ENCODE peak calls at places on chromosomes 5 and 9, in nine cellular contexts. P, E, X, G, D, C, T, M and U are unnamed samples.

GRCh38 chr9:13970018-13970417 is 343.9 kb downstream of the NFIB start:
- DNase-seq in P (no peak), E (no peak), X (no peak), G (no peak), D (no peak), C (no peak), T (no peak), M (no peak), U (no peak)

GRCh38 chr9:8857330-8858249 is 1058.0 kb upstream of the DMAC1 start:
- DNase-seq in P (peak), E (peak), X (peak), G (no peak), D (no peak), C (no peak), T (peak), M (peak), U (no peak)

GRCh38 chr9:113011911-113012381 is at the start of gene ZNF883:
- DNase-seq in P (peak), E (peak), X (peak), G (peak), D (peak), C (peak), T (peak), M (peak), U (peak)

GRCh38 chr5:73336366-73336765 is 112.2 kb downstream of the FOXD1 start:
- DNase-seq in P (no peak), E (no peak), X (peak), G (no peak), D (no peak), C (peak), T (no peak), M (no peak), U (no peak)

GRCh38 chr9:133585481-133586367 is 23.5 kb downstream of the FAM163B start:
- DNase-seq in P (no peak), E (no peak), X (no peak), G (no peak), D (no peak), C (no peak), T (no peak), M (no peak), U (no peak)

GRCh38 chr5:56310711-56311204 is 77.6 kb upstream of the ANKRD55 start:
- DNase-seq in P (no peak), E (no peak), X (peak), G (no peak), D (no peak), C (peak), T (no peak), M (no peak), U (no peak)

GRCh38 chr5:170638454-170639220 is 134.8 kb downstream of the KCNIP1 start:
- DNase-seq in P (no peak), E (peak), X (peak), G (peak), D (peak), C (peak), T (peak), M (peak), U (no peak)

GRCh38 chr9:100554935-100555401 is 22.9 kb upstream of the CAVIN4 start:
- DNase-seq in P (no peak), E (no peak), X (peak), G (no peak), D (no peak), C (peak), T (no peak), M (no peak), U (no peak)

GRCh38 chr5:17990168-17990567 is 355.9 kb downstream of the TAF11L14 start:
- DNase-seq in P (no peak), E (no peak), X (no peak), G (no peak), D (no peak), C (no peak), T (no peak), M (no peak), U (no peak)

GRCh38 chr5:171363846-171364245 is 23.8 kb upstream of the NPM1 start:
- DNase-seq in P (no peak), E (no peak), X (no peak), G (no peak), D (no peak), C (no peak), T (no peak), M (no peak), U (no peak)

GRCh38 chr5:151675956-151676712 is 10.6 kb downstream of the SPARC start:
- DNase-seq in P (no peak), E (no peak), X (peak), G (no peak), D (no peak), C (no peak), T (no peak), M (no peak), U (no peak)
- TF ChIP-seq CTCF in P (no peak), E (no peak), X (no peak), G (no peak), D (no peak), C (no peak), T (no peak), M (no peak), U (no peak)

GRCh38 chr5:142679744-142680143 is 6.1 kb downstream of the FGF1 start:
- DNase-seq in P (no peak), E (no peak), X (no peak), G (no peak), D (no peak), C (no peak), T (no peak), M (no peak), U (no peak)

GRCh38 chr5:142678615-142679014 is 7.3 kb downstream of the FGF1 start:
- DNase-seq in P (no peak), E (no peak), X (no peak), G (no peak), D (no peak), C (no peak), T (no peak), M (no peak), U (no peak)

GRCh38 chr5:142675211-142675599 is 10.7 kb downstream of the FGF1 start:
- DNase-seq in P (no peak), E (no peak), X (no peak), G (no peak), D (no peak), C (no peak), T (no peak), M (no peak), U (no peak)

GRCh38 chr5:142674438-142675210 is 11.3 kb downstream of the FGF1 start:
- DNase-seq in P (no peak), E (no peak), X (peak), G (peak), D (no peak), C (peak), T (no peak), M (no peak), U (peak)

GRCh38 chr5:142677212-142677611 is 8.7 kb downstream of the FGF1 start:
- DNase-seq in P (no peak), E (no peak), X (no peak), G (no peak), D (no peak), C (peak), T (no peak), M (no peak), U (no peak)
- TF ChIP-seq CTCF in P (no peak), E (no peak), X (no peak), G (no peak), D (no peak), C (no peak), T (no peak), M (no peak), U (no peak)

GRCh38 chr9:91200692-91201336 is 160.9 kb downstream of the AUH start:
- DNase-seq in P (no peak), E (no peak), X (no peak), G (no peak), D (no peak), C (no peak), T (no peak), M (no peak), U (no peak)

GRCh38 chr9:91197232-91198181 is 164.2 kb downstream of the AUH start:
- DNase-seq in P (peak), E (no peak), X (peak), G (peak), D (no peak), C (peak), T (no peak), M (no peak), U (peak)

GRCh38 chr9:91199739-91200497 is 161.8 kb downstream of the AUH start:
- DNase-seq in P (no peak), E (no peak), X (peak), G (no peak), D (no peak), C (no peak), T (no peak), M (no peak), U (no peak)

GRCh38 chr9:91196103-91196761 is 165.5 kb downstream of the AUH start:
- DNase-seq in P (no peak), E (no peak), X (no peak), G (no peak), D (no peak), C (no peak), T (no peak), M (no peak), U (no peak)

DNA sequence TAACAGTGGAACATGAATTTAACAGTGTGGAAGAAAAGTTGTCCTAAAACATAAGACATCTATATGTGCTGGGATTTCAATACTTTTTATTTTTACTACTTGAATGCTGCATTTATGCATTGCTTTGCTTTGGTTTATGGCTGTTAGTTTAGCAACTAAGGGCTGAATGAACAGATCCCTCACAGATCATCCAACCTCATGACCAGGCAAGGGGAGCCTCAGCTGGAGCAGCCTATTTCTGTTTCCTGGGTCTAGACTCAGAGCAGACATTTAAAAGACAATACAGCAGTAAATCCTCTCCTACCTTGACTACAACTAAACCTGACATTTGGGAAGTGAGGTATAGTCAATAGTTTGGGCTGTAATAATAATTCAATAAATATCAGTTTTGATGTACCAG is 163.3 kb downstream of the AUH start:
- DNase-seq in P (no peak), E (no peak), X (no peak), G (no peak), D (no peak), C (no peak), T (no peak), M (no peak), U (no peak)
- TF ChIP-seq CTCF in P (no peak), E (no peak), X (no peak), G (no peak), D (no peak), C (no peak), T (no peak), M (no peak), U (no peak)

DNA sequence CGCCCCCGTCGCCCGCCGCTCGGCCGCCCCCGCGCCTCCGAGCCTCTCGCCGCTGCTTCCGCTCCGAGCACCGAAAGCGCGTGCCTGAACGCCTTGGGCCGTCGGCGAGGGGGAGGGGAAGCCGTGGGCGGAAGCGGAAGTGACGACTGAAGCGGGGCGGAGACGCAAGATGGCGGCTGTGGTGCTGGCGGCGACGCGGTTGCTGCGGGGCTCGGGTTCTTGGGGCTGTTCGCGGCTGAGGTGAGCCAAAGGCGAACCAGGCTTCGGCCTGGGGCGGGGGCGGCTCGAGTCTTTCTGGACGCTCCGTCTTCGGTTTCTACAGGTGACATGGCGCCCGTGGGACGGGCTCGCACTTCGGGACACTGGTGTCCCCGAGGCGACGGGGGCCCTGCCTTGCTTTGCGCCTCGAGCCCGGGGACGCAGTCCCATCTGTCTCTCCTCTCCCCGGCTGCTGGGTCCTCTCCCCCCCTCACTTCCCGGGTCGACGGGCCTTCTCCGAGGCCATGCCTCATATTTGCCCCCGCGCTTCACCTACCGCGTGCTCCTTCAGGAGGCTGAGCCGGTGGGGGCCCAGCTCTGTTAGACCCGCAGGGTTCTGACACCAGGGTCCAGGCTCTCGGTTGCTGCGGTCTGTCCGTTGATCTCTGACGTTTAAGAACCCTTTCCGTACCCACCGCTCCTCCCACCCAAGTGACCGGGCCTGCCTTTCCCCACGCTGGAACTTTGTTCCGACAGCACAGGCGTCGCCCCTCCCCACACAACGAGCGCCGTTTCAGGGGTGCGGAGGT is at the start of the genes ENTR1 and PMPCA:
- DNase-seq in P (peak), E (peak), X (peak), G (peak), D (peak), C (peak), T (peak), M (peak), U (peak)
- TF ChIP-seq CTCF in P (no peak), E (no peak), X (no peak), G (no peak), D (no peak), C (no peak), T (no peak), M (no peak), U (no peak)

GRCh38 chr9:83707518-83707767 is 315 bp downstream of the UBQLN1 start:
- DNase-seq in P (no peak), E (no peak), X (no peak), G (peak), D (no peak), C (no peak), T (no peak), M (no peak), U (no peak)

GRCh38 chr9:83707768-83708514 is at the start of gene UBQLN1:
- DNase-seq in P (peak), E (peak), X (peak), G (peak), D (peak), C (peak), T (peak), M (peak), U (peak)

GRCh38 chr9:83714316-83714715 is 6.6 kb upstream of the UBQLN1 start:
- DNase-seq in P (no peak), E (no peak), X (peak), G (no peak), D (no peak), C (no peak), T (no peak), M (no peak), U (no peak)

GRCh38 chr9:83706703-83707517 is 848 bp downstream of the UBQLN1 start:
- DNase-seq in P (peak), E (peak), X (no peak), G (no peak), D (peak), C (peak), T (peak), M (peak), U (no peak)

DNA sequence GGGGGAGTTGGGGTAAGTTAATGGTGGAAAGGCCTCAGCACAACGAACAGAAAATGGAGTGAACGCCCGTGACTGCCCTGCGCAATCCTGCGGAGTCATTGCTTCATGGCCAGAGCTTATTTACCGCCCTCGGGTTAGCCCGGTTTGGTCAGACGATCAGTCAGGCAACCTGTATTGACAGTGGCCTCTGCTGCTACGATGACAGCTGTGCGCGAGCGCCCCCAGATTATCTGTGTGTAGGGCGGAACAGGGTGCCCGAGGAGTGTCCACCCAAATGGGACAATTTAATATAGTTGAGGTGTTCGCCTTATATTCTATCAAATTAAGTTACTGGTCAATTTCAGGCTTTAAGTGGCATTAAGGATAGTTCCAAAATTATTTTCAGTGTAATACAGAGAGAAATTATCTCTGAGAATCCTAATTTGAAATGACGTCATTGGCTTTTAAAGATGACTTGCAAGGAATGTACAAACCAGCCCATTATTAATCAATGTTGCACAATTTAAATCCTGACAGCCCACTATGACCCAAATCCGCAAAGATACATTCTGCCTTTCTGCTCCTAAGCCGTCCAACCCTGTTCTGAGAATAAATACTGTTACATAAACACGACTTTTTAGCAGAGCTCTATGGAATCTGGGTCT is 879 bp upstream of the UBQLN1 start:
- DNase-seq in P (peak), E (peak), X (peak), G (peak), D (peak), C (peak), T (peak), M (peak), U (peak)
- TF ChIP-seq CTCF in P (no peak), E (peak), X (no peak), G (peak), D (no peak), C (no peak), T (peak), M (peak), U (peak)

GRCh38 chr5:168076561-168076991 is 214.9 kb upstream of the WWC1 start:
- DNase-seq in P (no peak), E (no peak), X (peak), G (no peak), D (no peak), C (peak), T (no peak), M (no peak), U (peak)
- TF ChIP-seq CTCF in P (no peak), E (peak), X (peak), G (peak), D (no peak), C (peak), T (peak), M (peak), U (peak)

GRCh38 chr9:21070887-21071286 is 6.9 kb downstream of the IFNB1 start:
- DNase-seq in P (no peak), E (no peak), X (no peak), G (no peak), D (no peak), C (peak), T (no peak), M (no peak), U (no peak)

GRCh38 chr9:21080793-21081192 is 3.1 kb upstream of the IFNB1 start:
- DNase-seq in P (no peak), E (no peak), X (no peak), G (no peak), D (no peak), C (no peak), T (no peak), M (no peak), U (no peak)

GRCh38 chr9:21077842-21078241 is at the start of gene IFNB1:
- DNase-seq in P (no peak), E (no peak), X (no peak), G (no peak), D (no peak), C (no peak), T (no peak), M (no peak), U (no peak)

GRCh38 chr9:21078702-21079101 is 960 bp upstream of the IFNB1 start:
- DNase-seq in P (no peak), E (no peak), X (no peak), G (no peak), D (no peak), C (no peak), T (no peak), M (no peak), U (no peak)

GRCh38 chr9:21075484-21075883 is 2.3 kb downstream of the IFNB1 start:
- DNase-seq in P (no peak), E (no peak), X (no peak), G (no peak), D (no peak), C (no peak), T (no peak), M (no peak), U (no peak)
- TF ChIP-seq CTCF in P (no peak), E (no peak), X (no peak), G (no peak), D (no peak), C (no peak), T (no peak), M (no peak), U (no peak)

DNA sequence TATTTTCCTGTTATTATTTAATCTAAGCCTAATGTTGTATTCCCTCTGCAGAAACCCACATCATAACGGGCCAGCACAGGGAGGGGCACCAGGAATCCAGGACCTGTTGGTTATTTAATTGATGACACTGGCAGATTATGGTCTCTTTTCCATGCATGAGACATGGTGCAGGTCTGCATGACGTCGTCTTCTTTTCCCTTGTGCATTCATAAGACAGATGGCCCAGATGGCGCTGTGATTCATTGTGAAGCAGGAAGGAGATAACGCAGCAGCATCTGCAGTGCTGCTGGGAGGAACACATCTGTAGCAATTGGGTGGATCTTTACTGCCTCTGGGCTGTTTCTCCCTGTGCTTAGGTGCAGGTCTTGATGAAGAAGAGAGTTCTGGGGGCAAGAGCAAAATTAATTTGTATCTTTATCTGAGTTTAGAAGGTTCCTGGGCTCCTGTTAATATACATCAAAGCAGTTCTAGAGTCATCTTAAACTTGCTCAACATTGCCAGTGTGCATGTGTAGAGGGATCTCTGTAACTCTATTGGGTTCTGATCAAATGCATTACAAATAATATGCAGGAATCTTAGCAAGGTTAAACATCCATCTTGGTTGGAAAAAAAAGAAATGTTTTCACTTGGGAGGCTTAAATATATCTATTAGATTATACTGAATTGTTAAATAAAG is 176.1 kb downstream of the PCSK1 start:
- DNase-seq in P (no peak), E (no peak), X (peak), G (no peak), D (no peak), C (peak), T (no peak), M (no peak), U (no peak)
- TF ChIP-seq CTCF in P (no peak), E (no peak), X (no peak), G (no peak), D (no peak), C (peak), T (no peak), M (no peak), U (no peak)

GRCh38 chr5:5886812-5887486 is 464.5 kb downstream of the ICE1 start:
- DNase-seq in P (peak), E (peak), X (no peak), G (peak), D (peak), C (no peak), T (peak), M (peak), U (no peak)
- TF ChIP-seq CTCF in P (peak), E (peak), X (no peak), G (peak), D (no peak), C (no peak), T (peak), M (peak), U (no peak)